ENCODE peak calls at places on chromosomes 5 and 9, in five cellular contexts. K is AG04449, O is upper lobe of right lung, Q is brain microvascular endothelial cell, E is AG10803. D is an unnamed sample.

GRCh38 chr5:142109356-142110045 is 922 bp downstream of the NDFIP1 start:
- DNase-seq in E (peak; percentile 36), O (no peak), K (no peak), Q (peak; percentile 15), D (no peak)

GRCh38 chr5:4011943-4012342 is 416.3 kb downstream of the IRX1 start:
- DNase-seq in K (no peak), Q (no peak), E (no peak), O (no peak), D (no peak)

GRCh38 chr9:135997070-135998012 is 36.2 kb upstream of the UBAC1 start:
- DNase-seq in O (no peak), E (no peak), K (no peak), Q (no peak), D (no peak)

GRCh38 chr9:126806336-126806735 is 1.5 kb downstream of the ZBTB43 start:
- DNase-seq in E (peak; percentile 61), O (no peak), Q (no peak), K (no peak), D (no peak)

GRCh38 chr9:89513836-89514235 is 15.9 kb upstream of the SEMA4D start:
- DNase-seq in Q (no peak), E (no peak), K (no peak), O (no peak), D (no peak)

GRCh38 chr5:169094586-169095409 is 206.1 kb downstream of the SLIT3 start:
- DNase-seq in O (no peak), E (peak; percentile 90), K (peak; percentile 44), Q (peak; percentile 22), D (no peak)

GRCh38 chr9:93452710-93453046 is 703 bp downstream of the FAM120AOS start:
- DNase-seq in Q (no peak), K (no peak), E (no peak), O (no peak), D (no peak)

GRCh38 chr5:73858054-73858453 is 232.1 kb downstream of the ARHGEF28 start:
- DNase-seq in E (no peak), Q (no peak), K (no peak), O (no peak), D (no peak)

GRCh38 chr5:96896806-96897205 is 20.5 kb downstream of the ERAP2 start:
- DNase-seq in E (no peak), Q (no peak), O (no peak), K (no peak), D (no peak)

GRCh38 chr5:152270117-152270516 is 135.0 kb downstream of the NMUR2 start:
- DNase-seq in O (no peak), K (no peak), E (no peak), Q (no peak), D (no peak)

GRCh38 chr5:153965102-153965645 is 73.5 kb downstream of the FAM114A2 start:
- DNase-seq in O (no peak), K (no peak), Q (peak; percentile 18), E (peak; percentile 69), D (no peak)

DNA sequence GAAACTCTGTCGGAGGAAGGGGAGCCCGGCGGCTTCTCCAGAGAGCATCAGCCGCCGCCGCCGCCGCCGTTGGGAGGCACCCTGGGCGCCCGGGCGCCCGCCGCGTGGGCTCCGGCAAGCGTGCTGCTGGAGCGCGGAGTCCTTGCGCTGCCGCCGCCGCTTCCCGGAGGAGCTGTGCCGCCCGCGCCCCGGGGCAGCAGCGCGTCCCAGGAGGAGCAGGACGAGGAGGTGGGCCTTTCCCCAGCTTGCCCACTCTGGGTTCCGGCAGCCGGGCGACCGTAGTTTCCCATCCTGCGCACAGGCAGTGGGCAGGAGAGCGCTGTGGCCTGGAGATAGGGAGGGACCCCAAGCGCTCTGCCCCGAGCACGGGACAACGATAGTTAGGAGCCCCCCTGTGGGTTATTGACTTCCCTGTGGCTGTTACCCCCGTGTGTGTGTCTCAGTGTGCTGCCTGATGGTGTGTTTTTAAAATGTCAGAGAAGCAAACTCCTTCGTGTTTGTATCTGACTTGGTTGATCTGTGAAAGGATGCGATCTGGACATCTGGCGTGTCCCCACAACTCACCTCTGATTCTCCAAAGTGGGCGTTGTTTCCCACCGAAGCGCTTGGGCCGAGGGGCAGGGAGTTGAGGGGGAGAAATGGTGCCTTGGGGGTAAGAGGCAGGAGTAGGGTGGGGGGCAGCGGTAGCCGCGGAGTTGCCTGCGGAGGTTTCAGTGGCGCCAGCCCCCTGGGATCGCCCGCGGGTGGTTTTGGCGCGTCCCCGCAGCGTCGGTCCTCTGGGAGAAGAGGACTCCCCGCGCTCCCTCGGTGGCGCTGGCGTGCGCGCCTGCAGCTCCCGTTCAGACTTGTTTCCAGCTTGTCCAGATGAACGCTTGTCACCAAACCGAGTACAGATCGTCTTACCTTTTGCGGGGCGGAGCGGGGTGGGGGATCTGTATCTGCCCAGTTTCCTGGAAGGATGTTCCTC is 881 bp downstream of the MAST4 start:
- DNase-seq in K (no peak), Q (peak; percentile 2), E (peak; percentile 13), O (peak; percentile 83), D (no peak)
- TF ChIP-seq CTCF in K (no peak), Q (no peak), E (no peak), O (no peak), D (no peak)

DNA sequence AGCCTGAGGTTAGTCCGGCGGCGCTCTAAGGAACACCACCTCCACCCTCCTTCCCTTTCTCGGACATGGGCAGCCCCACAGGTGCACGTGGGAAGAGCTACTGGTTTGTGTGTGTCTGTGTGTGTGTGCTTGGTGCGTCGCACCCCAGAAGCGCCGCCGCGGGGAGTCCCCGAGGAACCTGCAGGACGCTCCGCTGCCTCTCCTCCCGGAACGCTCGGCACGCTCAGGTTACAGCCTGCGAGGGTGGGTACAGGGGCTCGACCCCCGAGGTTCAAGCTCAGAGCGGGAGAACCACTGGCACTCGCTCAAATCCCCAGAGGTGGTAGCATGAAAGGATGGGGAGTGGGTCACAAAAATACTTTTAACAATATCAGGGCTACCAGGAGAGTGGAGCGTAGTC is 2.0 kb downstream of the ASTN2 start:
- DNase-seq in K (no peak), O (no peak), Q (no peak), E (no peak), D (no peak)
- H3K4me3 ChIP-seq in K (no peak overlapping the region), O (no peak overlapping the region), Q (no peak overlapping the region), E (no peak overlapping the region), D (no peak overlapping the region)

GRCh38 chr5:65624025-65624569 is at the start of gene TRIM23:
- DNase-seq in O (peak; percentile 95), Q (peak; percentile 92), E (peak; percentile 92), K (peak; percentile 58), D (peak; percentile 70)
- TF ChIP-seq CTCF in O (no peak), Q (peak; percentile 25), E (peak; percentile 14), K (no peak), D (peak; percentile 9)

GRCh38 chr5:131222731-131223130 is 41.1 kb upstream of the CDC42SE2 start:
- DNase-seq in O (no peak), Q (no peak), E (no peak), K (no peak), D (no peak)

GRCh38 chr5:131225282-131225974 is 38.4 kb upstream of the CDC42SE2 start:
- DNase-seq in E (no peak), O (no peak), K (no peak), Q (no peak), D (no peak)

GRCh38 chr5:131221888-131222287 is 42.0 kb upstream of the CDC42SE2 start:
- DNase-seq in O (no peak), K (no peak), E (peak; percentile 23), Q (peak; percentile 25), D (no peak)

GRCh38 chr5:131224387-131225191 is 39.3 kb upstream of the CDC42SE2 start:
- DNase-seq in Q (no peak), K (no peak), O (no peak), E (no peak), D (no peak)

DNA sequence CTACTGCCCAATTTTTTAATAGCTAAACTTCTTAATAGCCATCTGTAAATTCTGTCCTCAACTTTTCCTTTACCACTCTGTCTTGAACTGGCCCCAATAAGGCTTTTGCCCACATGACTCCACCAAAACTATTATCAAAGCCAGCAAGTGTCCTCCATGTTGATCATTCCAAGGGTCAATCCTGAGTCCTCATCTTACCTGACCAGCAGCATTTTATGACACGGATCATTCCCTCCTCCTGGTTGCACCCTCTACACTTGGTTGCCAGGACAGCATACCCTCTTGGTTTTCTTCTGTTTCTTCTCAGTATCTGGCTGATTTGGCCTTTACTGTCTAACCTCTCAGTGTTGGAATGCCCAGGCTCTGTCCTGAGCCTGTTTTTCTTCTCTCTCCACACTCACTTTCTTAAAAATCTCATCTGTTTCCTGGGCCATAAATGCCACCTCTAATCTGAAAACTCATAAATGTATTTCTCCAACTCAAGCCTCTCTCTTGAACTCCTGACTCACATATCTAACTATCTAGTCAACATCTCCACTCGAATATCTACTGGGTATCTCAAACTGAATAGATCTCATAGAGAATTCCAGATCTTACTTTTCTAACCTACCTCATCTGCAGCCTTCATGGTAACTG is 40.0 kb upstream of the CDC42SE2 start:
- DNase-seq in O (no peak), K (no peak), Q (no peak), E (no peak), D (no peak)
- H3K4me3 ChIP-seq in O (no peak overlapping the region), K (no peak overlapping the region), Q (no peak overlapping the region), E (no peak overlapping the region), D (no peak overlapping the region)

DNA sequence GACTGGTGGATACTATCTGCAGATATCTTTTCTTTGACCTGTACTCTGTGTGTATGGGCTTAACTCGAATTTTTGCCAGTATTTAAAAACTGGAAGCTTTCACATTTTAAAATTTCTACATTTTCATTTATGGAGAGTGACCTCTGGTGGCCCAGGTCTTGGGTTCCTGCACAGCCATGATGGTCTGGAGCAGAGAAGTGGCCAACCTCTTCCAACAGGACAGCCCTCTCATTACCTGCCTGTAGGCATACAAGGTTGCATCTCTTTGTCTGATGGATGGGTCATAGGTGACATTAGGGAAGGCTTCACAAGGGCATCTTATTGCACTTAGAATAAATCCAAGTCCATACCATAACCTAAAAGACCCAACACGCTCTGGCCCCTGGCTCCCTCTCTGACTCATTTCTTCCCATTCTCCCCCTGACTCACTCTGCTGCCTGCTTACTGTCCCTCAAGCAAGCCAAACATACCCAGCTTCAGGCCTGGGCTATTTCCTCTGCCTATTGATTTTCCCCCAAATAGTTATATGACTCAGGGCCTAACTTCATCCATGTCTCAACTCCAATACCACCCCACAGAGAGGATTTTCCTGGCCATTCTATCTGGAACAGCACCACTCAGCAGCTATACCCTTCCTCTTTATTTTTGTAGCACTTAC is 113.3 kb upstream of the SLC1A3 start:
- DNase-seq in O (no peak), E (peak; percentile 24), Q (peak; percentile 39), K (no peak), D (no peak)
- TF ChIP-seq CTCF in O (no peak), E (no peak), Q (peak; percentile 17), K (no peak), D (peak; percentile 16)

GRCh38 chr9:5721279-5722087 is 92.6 kb downstream of the RIC1 start:
- DNase-seq in Q (no peak), K (no peak), E (no peak), O (no peak), D (no peak)
- H3K4me3 ChIP-seq in Q (no peak overlapping the region), K (no peak overlapping the region), E (no peak overlapping the region), O (no peak overlapping the region), D (no peak overlapping the region)

GRCh38 chr5:9387879-9388278 is 158.0 kb downstream of the SEMA5A start:
- DNase-seq in Q (no peak), K (no peak), E (no peak), O (no peak), D (no peak)
- TF ChIP-seq CTCF in Q (peak; percentile 10), K (no peak), E (no peak), O (no peak), D (peak; percentile 32)

D was measured in retinal pigment epithelial cell.